ENCODE peak calls at places on chromosome 2, in seven cellular contexts. H is AG09309, C is foreskin fibroblast, K is AG04450, L is ovary, V is cardiac fibroblast, G is MM.1S. S is an unnamed sample.

GRCh38 chr2:181876614-181877063 is 14.9 kb upstream of the ITPRID2 start:
- DNase-seq in G (no peak), C (peak), H (peak), K (no peak), L (no peak), V (peak), S (no peak)

GRCh38 chr2:168345601-168346000 is 98.2 kb upstream of the STK39 start:
- DNase-seq in C (no peak), K (no peak), L (no peak), V (no peak), H (no peak), G (no peak), S (no peak)

GRCh38 chr2:67485431-67485830 is 88.3 kb downstream of the ETAA1 start:
- DNase-seq in K (no peak), H (no peak), L (no peak), V (peak), G (no peak), C (peak), S (no peak)

GRCh38 chr2:121456325-121456724 is 74.4 kb upstream of the RNU4ATAC start:
- DNase-seq in L (no peak), G (no peak), V (no peak), C (no peak), K (no peak), H (no peak), S (no peak)

GRCh38 chr2:28232267-28232666 is 160.4 kb upstream of the FOSL2 start:
- DNase-seq in K (no peak), H (no peak), C (peak), G (no peak), L (peak), V (peak), S (no peak)

GRCh38 chr2:145108385-145108784 is 588.5 kb upstream of the ZEB2 start:
- DNase-seq in H (no peak), K (no peak), C (no peak), G (no peak), L (no peak), V (no peak), S (no peak)

GRCh38 chr2:175187378-175187777 is 5.9 kb upstream of the ATP5MC3 start:
- DNase-seq in C (no peak), V (peak), G (peak), K (no peak), H (no peak), L (no peak), S (no peak)

GRCh38 chr2:64203131-64204005 is 59.1 kb upstream of the PELI1 start:
- DNase-seq in G (peak), K (no peak), V (peak), H (no peak), C (peak), L (peak), S (no peak)

GRCh38 chr2:45918816-45919655 is 267.6 kb downstream of the PRKCE start:
- DNase-seq in C (no peak), K (no peak), V (no peak), L (no peak), G (no peak), H (no peak), S (no peak)

GRCh38 chr2:210169871-210170441 is 1.3 kb downstream of the KANSL1L start:
- DNase-seq in G (peak), K (no peak), H (peak), V (peak), C (peak), L (peak), S (no peak)

GRCh38 chr2:237786936-237787335 is 11.6 kb upstream of the RBM44 start:
- DNase-seq in K (no peak), C (no peak), L (no peak), G (no peak), V (no peak), H (no peak), S (no peak)

GRCh38 chr2:237790353-237790752 is 8.2 kb upstream of the RBM44 start:
- DNase-seq in V (peak), G (no peak), L (no peak), K (peak), C (peak), H (no peak), S (no peak)

GRCh38 chr2:237797253-237797652 is 1.3 kb upstream of the RBM44 start:
- DNase-seq in V (no peak), G (no peak), H (no peak), K (no peak), C (no peak), L (no peak), S (no peak)

GRCh38 chr2:237791977-237792727 is 6.4 kb upstream of the RBM44 start:
- DNase-seq in L (no peak), V (peak), C (peak), H (no peak), K (no peak), G (no peak), S (no peak)
- TF ChIP-seq CTCF in L (no peak), V (peak), C (peak), H (peak), K (peak), G (no peak), S (no peak)

GRCh38 chr2:24792874-24793751 is at the start of the genes CENPO and PTRHD1:
- DNase-seq in G (peak), H (peak), V (peak), C (peak), K (peak), L (peak), S (peak)

GRCh38 chr2:24791452-24791851 is 1.7 kb downstream of the PTRHD1 start:
- DNase-seq in H (no peak), L (no peak), V (no peak), K (no peak), C (no peak), G (no peak), S (no peak)

GRCh38 chr2:24792542-24792873 is 683 bp downstream of the PTRHD1 start:
- DNase-seq in K (no peak), G (no peak), L (no peak), C (no peak), V (no peak), H (no peak), S (no peak)

GRCh38 chr2:24797644-24798043 is 4.4 kb downstream of the CENPO start:
- DNase-seq in L (no peak), K (no peak), V (no peak), G (no peak), H (no peak), C (no peak), S (no peak)

DNA sequence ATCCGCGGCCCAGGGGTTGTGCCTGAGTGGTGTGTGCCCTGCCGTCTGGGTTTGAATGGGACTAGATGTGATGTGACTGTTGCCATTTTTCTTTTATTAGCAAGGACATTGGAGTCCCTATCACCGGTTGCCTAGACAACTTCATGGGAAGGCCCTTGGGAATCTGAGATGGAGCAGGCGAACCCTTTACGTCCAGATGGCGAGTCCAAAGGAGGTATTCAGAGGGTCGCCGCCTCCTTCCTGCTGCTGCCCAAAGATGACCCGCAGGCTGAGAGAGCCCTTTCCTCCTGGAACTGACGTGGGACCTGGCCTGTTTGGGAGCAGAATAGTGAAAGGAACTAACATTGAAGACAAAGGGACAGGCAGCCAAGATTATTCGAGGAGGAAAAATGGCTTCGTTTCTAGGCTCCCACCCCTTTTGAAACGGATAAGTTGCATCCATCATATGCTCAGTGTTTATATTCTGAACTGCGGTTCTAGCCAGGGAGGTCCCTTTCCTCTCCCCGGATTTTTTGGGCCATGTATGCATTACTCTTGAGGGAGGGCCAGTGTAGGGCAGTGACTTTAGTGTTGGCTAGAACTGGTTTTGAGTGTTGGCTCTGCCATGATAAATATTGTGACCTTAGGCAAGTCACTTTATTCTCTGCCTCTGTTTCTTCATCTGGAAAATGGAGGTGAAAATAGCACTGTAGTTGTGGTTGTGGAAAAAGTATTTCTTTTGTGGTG is 690 bp downstream of the CENPO start:
- DNase-seq in G (peak), V (peak), L (no peak), H (no peak), C (peak), K (no peak), S (no peak)
- H3K4me3 ChIP-seq in G (peak), V (peak), L (peak), H (peak), C (peak), K (peak), S (peak)

DNA sequence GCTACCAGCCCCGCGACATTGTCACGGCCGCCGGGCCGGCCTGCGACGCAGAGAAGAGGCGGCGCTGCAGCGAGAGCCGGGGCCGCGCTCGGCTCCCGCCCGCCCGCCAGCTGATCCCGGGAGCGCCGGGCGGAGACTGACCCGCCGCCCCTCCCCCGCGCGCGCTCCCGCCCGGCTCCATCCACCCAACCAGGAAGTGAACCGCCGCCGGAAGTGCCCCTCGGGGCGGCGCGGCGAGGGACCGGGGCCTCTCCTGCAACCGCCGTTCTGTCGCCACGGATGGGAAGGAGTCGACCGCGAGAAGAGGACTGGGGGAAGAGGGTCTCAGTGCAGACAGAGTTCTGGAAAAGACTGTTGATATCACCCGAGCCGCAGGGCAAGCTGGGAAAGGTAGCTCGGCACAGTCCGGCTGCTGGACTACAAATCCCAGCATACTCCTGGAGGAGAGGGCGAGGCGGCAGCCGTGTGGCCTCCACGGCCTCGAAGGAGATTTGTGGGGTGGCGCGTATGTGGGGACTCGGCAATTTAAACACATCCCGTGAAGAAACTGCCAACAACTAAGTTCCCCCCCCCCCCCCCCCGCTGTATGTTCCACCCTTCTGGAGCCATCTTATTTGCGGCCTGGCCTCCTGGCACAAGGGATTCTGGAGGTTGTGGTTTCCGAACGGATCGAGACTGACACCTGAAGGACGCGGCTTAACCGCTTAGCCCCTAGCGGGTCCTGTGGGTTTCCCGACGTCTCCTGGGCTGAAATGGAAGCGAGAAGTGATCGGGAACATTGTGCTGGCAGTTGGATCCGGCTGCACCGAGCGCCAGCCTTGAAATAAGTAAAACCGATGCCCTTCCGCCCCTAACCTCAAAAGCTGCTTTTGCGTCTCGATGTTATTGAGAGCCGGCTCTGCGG is at the start of gene AAK1:
- DNase-seq in C (peak), V (peak), G (peak), K (peak), L (peak), H (peak), S (peak)
- TF ChIP-seq CTCF in C (no peak), V (no peak), G (no peak), K (no peak), L (no peak), H (no peak), S (peak)

GRCh38 chr2:44616616-44617266 is 255.0 kb downstream of the CAMKMT start:
- DNase-seq in V (no peak), C (no peak), L (no peak), G (peak), H (no peak), K (no peak), S (no peak)
- H3K4me3 ChIP-seq in V (no peak), C (peak), L (no peak), G (peak), H (no peak), K (no peak), S (no peak)

GRCh38 chr2:9473308-9473984 is 905 bp upstream of the IAH1 start:
- DNase-seq in K (no peak), H (no peak), V (no peak), L (peak), C (no peak), G (no peak), S (no peak)
- TF ChIP-seq CTCF in K (no peak), H (no peak), V (peak), L (no peak), C (no peak), G (no peak), S (no peak)

GRCh38 chr2:9200634-9201015 is 6.0 kb upstream of the ASAP2 start:
- DNase-seq in V (no peak), C (no peak), K (no peak), H (no peak), L (no peak), G (no peak), S (no peak)

GRCh38 chr2:9203006-9203405 is 3.6 kb upstream of the ASAP2 start:
- DNase-seq in H (no peak), L (no peak), K (no peak), G (no peak), C (no peak), V (no peak), S (no peak)

GRCh38 chr2:9201185-9201891 is 5.3 kb upstream of the ASAP2 start:
- DNase-seq in C (peak), L (no peak), K (peak), V (peak), H (no peak), G (no peak), S (no peak)

GRCh38 chr2:9197916-9198315 is 8.7 kb upstream of the ASAP2 start:
- DNase-seq in H (no peak), K (no peak), G (no peak), C (no peak), V (no peak), L (no peak), S (no peak)

DNA sequence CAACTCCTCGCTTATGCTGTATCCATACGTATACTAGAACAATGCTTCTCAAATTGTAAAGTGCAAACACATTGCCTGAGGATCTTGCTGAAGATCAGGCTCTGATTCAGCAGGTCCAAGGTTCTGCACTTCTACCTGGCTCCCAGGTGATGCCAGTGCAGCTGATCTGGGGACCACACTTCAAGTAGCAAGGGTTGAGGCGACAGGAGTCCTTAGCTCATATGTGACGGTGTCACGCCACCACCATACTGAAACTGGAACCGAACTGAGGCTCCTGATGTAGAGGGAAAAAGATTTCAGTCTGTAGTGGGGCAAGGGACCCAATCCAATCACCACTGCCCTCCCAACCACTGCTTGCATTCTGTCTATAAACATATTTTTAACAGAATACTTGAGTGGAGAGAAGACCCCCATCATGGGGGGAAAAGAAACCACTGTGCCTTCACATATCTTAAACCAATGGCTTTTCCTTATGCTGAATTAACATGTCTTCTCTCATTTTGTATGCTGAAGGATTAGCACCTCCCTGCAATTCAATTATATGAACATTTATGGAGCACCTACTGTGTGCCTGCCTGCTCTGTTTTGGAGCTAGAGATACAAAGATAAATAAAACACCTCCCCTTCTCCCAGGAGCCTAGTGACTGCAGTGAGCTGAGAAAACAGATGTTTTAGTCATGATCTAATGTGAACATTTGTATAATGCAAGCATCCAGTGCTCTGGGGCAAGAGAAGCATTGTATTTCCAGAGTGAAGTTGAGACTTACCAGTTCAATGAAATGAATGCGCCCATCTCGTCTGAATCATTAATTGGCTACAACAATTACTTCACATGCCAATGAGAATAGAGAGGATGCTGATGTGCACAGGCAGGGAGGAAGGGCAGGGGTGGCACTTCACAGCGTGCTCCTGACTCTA is 6.6 kb upstream of the ASAP2 start:
- DNase-seq in C (peak), K (peak), H (no peak), L (no peak), V (peak), G (no peak), S (no peak)
- H3K4me3 ChIP-seq in C (no peak), K (no peak), H (no peak), L (no peak), V (no peak), G (no peak), S (no peak)

GRCh38 chr2:7379799-7380198 is 462.6 kb downstream of the RNF144A start:
- DNase-seq in K (no peak), C (no peak), V (no peak), L (no peak), H (no peak), G (no peak), S (no peak)

GRCh38 chr2:7373156-7373555 is 455.9 kb downstream of the RNF144A start:
- DNase-seq in K (no peak), H (no peak), G (no peak), V (no peak), L (no peak), C (no peak), S (no peak)

GRCh38 chr2:7378642-7379041 is 461.4 kb downstream of the RNF144A start:
- DNase-seq in H (no peak), L (no peak), V (no peak), C (no peak), G (no peak), K (no peak), S (peak)

GRCh38 chr2:7375901-7376300 is 458.7 kb downstream of the RNF144A start:
- DNase-seq in V (no peak), L (no peak), K (no peak), G (no peak), C (no peak), H (no peak), S (no peak)

GRCh38 chr2:7377861-7378569 is 460.8 kb downstream of the RNF144A start:
- DNase-seq in G (no peak), L (no peak), V (no peak), C (no peak), K (no peak), H (no peak), S (no peak)
- TF ChIP-seq CTCF in G (no peak), L (no peak), V (no peak), C (no peak), K (no peak), H (no peak), S (no peak)

GRCh38 chr2:239222346-239223028 is 178.3 kb downstream of the HDAC4 start:
- DNase-seq in L (no peak), K (no peak), C (no peak), H (no peak), G (peak), V (peak), S (peak)
- H3K4me3 ChIP-seq in L (peak), K (no peak), C (no peak), H (no peak), G (peak), V (no peak), S (peak)